ENCODE peak calls at places on chromosomes 16 and 17, in eight cellular contexts. F, X, E, M, P, B, Q and J are unnamed samples.

GRCh38 chr16:35752773-35753558 is 2293.6 kb downstream of the TP53TG3F start:
- DNase-seq in F (no peak), X (peak; percentile 24), E (no peak), M (no peak), P (no peak), B (no peak), Q (peak; percentile 58), J (no peak)

GRCh38 chr16:11783319-11784047 is 13.6 kb downstream of the ZC3H7A start:
- DNase-seq in F (no peak), X (no peak), E (no peak), M (peak; percentile 58), P (no peak), B (no peak), Q (no peak), J (no peak)

GRCh38 chr17:19769946-19770652 is 22.0 kb upstream of the ALDH3A1 start:
- DNase-seq in F (no peak), X (no peak), E (no peak), M (no peak), P (no peak), B (no peak), Q (no peak), J (no peak)

GRCh38 chr16:3787924-3788661 is 70.8 kb upstream of the TRAP1 start:
- DNase-seq in F (no peak), X (no peak), E (no peak), M (no peak), P (no peak), B (no peak), Q (no peak), J (no peak)

GRCh38 chr16:84513111-84514065 is 8.9 kb upstream of the MEAK7 start:
- DNase-seq in F (no peak), X (no peak), E (no peak), M (no peak), P (no peak), B (no peak), Q (peak; percentile 11), J (peak; percentile 77)

GRCh38 chr17:78697122-78697845 is 84.8 kb downstream of the CYTH1 start:
- DNase-seq in F (no peak), X (no peak), E (no peak), M (no peak), P (no peak), B (no peak), Q (no peak), J (no peak)

GRCh38 chr16:14364386-14365199 is 265.5 kb downstream of the PARN start:
- DNase-seq in F (no peak), X (peak; percentile 54), E (no peak), M (no peak), P (no peak), B (peak; percentile 46), Q (no peak), J (peak; percentile 83)

GRCh38 chr17:79850571-79851460 is 11.6 kb upstream of the CBX4 start:
- DNase-seq in F (no peak), X (no peak), E (no peak), M (peak; percentile 90), P (no peak), B (peak; percentile 91), Q (no peak), J (peak; percentile 86)

GRCh38 chr16:71537643-71538042 is 11.4 kb downstream of the CHST4 start:
- DNase-seq in F (peak; percentile 58), X (peak; percentile 33), E (no peak), M (peak; percentile 54), P (no peak), B (peak; percentile 50), Q (no peak), J (peak; percentile 38)

GRCh38 chr17:55442953-55443683 is 21.5 kb upstream of the MMD start:
- DNase-seq in F (peak; percentile 69), X (no peak), E (no peak), M (no peak), P (no peak), B (no peak), Q (peak; percentile 77), J (no peak)

GRCh38 chr16:48123104-48123788 is 32.5 kb downstream of the ABCC12 start:
- DNase-seq in F (no peak), X (peak; percentile 30), E (no peak), M (peak; percentile 99), P (no peak), B (peak; percentile 85), Q (no peak), J (peak; percentile 99)

GRCh38 chr17:78953356-78954350 is 26.1 kb downstream of the LGALS3BP start:
- DNase-seq in F (peak; percentile 60), X (no peak), E (no peak), M (no peak), P (no peak), B (no peak), Q (peak; percentile 78), J (no peak)

GRCh38 chr17:20244671-20245070 is 222.7 kb downstream of the LGALS9B start:
- DNase-seq in F (no peak), X (no peak), E (no peak), M (no peak), P (no peak), B (no peak), Q (no peak), J (no peak)

GRCh38 chr16:57534881-57535658 is 1.3 kb downstream of the CCDC102A start:
- DNase-seq in F (peak; percentile 10), X (no peak), E (no peak), M (no peak), P (no peak), B (no peak), Q (peak; percentile 64), J (no peak)

GRCh38 chr17:65953316-65954147 is 238.4 kb downstream of the CEP112 start:
- DNase-seq in F (no peak), X (no peak), E (no peak), M (no peak), P (no peak), B (no peak), Q (no peak), J (no peak)

GRCh38 chr16:88303890-88304819 is 78.6 kb upstream of the ZNF469 start:
- DNase-seq in F (peak; percentile 85), X (peak; percentile 41), E (no peak), M (peak; percentile 65), P (no peak), B (no peak), Q (peak; percentile 78), J (peak; percentile 95)

GRCh38 chr16:4110680-4111079 is 5.6 kb downstream of the ADCY9 start:
- DNase-seq in F (peak; percentile 51), X (peak; percentile 50), E (no peak), M (no peak), P (no peak), B (no peak), Q (no peak), J (no peak)

GRCh38 chr17:65554568-65555223 is 6.8 kb downstream of the AXIN2 start:
- DNase-seq in F (no peak), X (no peak), E (peak; percentile 51), M (no peak), P (no peak), B (no peak), Q (peak; percentile 84), J (peak; percentile 3)

GRCh38 chr16:69563605-69564580 is 1.9 kb upstream of the NFAT5 start:
- DNase-seq in F (no peak), X (no peak), E (no peak), M (peak; percentile 85), P (no peak), B (no peak), Q (no peak), J (peak; percentile 10)

GRCh38 chr16:67053767-67054334 is 24.9 kb downstream of the CBFB start:
- DNase-seq in F (no peak), X (no peak), E (no peak), M (no peak), P (no peak), B (no peak), Q (no peak), J (no peak)

GRCh38 chr16:23174622-23175021 is 7.9 kb upstream of the SCNN1G start:
- DNase-seq in F (no peak), X (no peak), E (no peak), M (no peak), P (no peak), B (no peak), Q (no peak), J (peak; percentile 14)

GRCh38 chr16:82748026-82748425 is 121.3 kb downstream of the CDH13 start:
- DNase-seq in F (no peak), X (no peak), E (peak; percentile 28), M (peak; percentile 16), P (peak; percentile 33), B (no peak), Q (no peak), J (peak; percentile 65)

GRCh38 chr16:30637952-30638351 is 12.8 kb upstream of the PRR14 start:
- DNase-seq in F (no peak), X (no peak), E (no peak), M (peak; percentile 54), P (no peak), B (peak; percentile 62), Q (no peak), J (peak; percentile 42)
- TF ChIP-seq CTCF in F (no peak), X (no peak), E (peak; percentile 12), M (peak; percentile 55), P (no peak), B (peak; percentile 77), Q (no peak), J (peak; percentile 73)

DNA sequence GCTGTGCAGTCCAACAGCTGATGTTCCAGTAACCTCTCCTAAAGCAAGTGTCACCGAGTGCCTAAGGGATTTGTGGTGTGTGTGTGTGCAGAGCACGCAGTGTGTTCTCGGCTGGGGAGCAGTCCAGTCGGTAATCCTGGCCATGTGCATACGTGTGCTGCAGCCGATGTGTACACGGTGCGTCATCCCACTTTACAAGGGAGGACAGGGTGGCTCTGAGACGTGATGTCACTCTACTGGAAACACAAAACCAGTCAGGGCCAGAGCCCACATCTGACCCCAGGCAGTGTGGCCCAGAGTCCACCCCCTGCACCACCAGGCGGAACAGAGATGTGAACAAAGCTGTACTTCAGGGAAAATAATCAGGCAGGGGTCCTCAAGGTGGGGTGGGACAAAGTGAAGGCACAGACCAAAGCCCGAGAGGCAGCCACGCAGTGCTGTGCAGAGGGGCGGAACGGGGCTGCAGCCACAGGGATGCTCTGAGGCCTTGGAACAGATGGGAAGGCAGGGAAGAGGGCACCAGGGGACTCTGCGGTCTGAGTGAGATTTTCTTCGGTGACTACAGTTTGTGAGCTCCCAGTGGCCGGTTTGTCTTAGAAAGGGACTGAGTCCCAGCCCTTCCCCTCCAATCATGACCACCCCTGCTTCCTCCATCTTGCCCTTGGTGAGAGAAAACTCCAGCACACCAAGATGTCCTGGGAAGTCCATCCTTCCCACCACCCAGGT is 181.5 kb downstream of the ZNF423 start:
- DNase-seq in F (no peak), X (no peak), E (no peak), M (no peak), P (no peak), B (no peak), Q (no peak), J (no peak)
- H3K27ac ChIP-seq in F (no peak overlapping the region), X (no peak overlapping the region), E (no peak overlapping the region), M (no peak overlapping the region), P (no peak overlapping the region), B (no peak overlapping the region), Q (no peak overlapping the region), J (no peak overlapping the region)

GRCh38 chr17:81706757-81707624 is 3.8 kb downstream of the MRPL12 start:
- DNase-seq in F (no peak), X (no peak), E (no peak), M (no peak), P (no peak), B (no peak), Q (no peak), J (no peak)
- TF ChIP-seq CTCF in F (no peak), X (no peak), E (no peak), M (no peak), P (no peak), B (peak; percentile 35), Q (no peak), J (no peak)

DNA sequence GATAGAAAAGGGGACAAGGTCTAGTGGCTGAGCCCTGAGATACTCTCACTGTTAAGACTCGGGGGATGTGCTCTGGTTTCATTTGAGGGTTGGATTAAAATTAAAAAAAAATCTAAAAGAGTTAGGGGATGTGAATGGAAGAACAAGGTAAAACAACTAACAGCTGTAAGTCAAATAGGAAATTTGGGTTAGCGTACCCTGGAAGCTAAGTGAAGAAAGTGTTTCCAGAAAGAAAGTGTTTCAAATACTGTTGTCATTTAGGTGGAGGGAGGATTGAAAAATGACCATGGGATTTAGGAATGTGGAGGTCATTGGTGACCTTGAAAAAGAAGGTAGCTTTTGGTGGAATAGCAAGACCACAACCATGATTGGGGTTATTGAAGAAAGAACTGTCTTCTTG is 37.7 kb downstream of the PPM1D start:
- DNase-seq in F (no peak), X (no peak), E (no peak), M (no peak), P (no peak), B (no peak), Q (no peak), J (no peak)
- H3K27ac ChIP-seq in F (no peak overlapping the region), X (no peak overlapping the region), E (no peak overlapping the region), M (no peak overlapping the region), P (no peak overlapping the region), B (no peak overlapping the region), Q (no peak overlapping the region), J (no peak overlapping the region)